ENCODE peak calls at places on chromosomes 16 and 17, in ten cellular contexts. D is AG09319, Z is psoas muscle, N is PC-9, I is MM.1S, G is esophagus muscularis mucosa, F is WTC11, R is esophagus squamous epithelium, U is right atrium auricular region, A is HCT116. W is an unnamed sample.

GRCh38 chr17:47633996-47634395 is 15.7 kb upstream of the KPNB1 start:
- DNase-seq in U (no peak), G (no peak), R (no peak), Z (no peak), A (no peak), D (no peak), I (no peak), F (no peak), N (no peak), W (no peak)

GRCh38 chr16:81253141-81253540 is 14.7 kb downstream of the BCO1 start:
- DNase-seq in U (no peak), R (no peak), A (no peak), F (no peak), N (no peak), D (no peak), G (no peak), Z (no peak), I (no peak), W (no peak)

GRCh38 chr17:15447928-15448579 is 19.4 kb downstream of the CDRT4 start:
- DNase-seq in G (no peak), Z (no peak), R (no peak), A (no peak), U (no peak), D (no peak), N (no peak), I (no peak), F (no peak), W (no peak)

GRCh38 chr17:76907352-76907751 is 39.1 kb downstream of the MGAT5B start:
- DNase-seq in N (no peak), I (no peak), U (no peak), F (no peak), A (no peak), D (no peak), Z (no peak), R (no peak), G (no peak), W (no peak)

GRCh38 chr16:21663889-21664647 is at the start of gene OTOA:
- DNase-seq in U (no peak), Z (no peak), R (no peak), N (no peak), F (peak), I (no peak), A (no peak), G (no peak), D (no peak), W (no peak)

GRCh38 chr17:44323359-44324091 is 1.1 kb downstream of the SLC25A39 start:
- DNase-seq in G (no peak), A (no peak), I (no peak), R (no peak), D (no peak), N (no peak), F (no peak), U (no peak), Z (no peak), W (no peak)

GRCh38 chr16:2611499-2611862 is 70.8 kb upstream of the KCTD5 start:
- DNase-seq in Z (no peak), U (no peak), F (no peak), D (no peak), N (no peak), G (no peak), R (no peak), I (no peak), A (no peak), W (no peak)

GRCh38 chr16:17299790-17300189 is 171.0 kb downstream of the XYLT1 start:
- DNase-seq in D (no peak), F (no peak), I (no peak), Z (no peak), G (no peak), N (no peak), A (no peak), R (no peak), U (no peak), W (no peak)

GRCh38 chr16:56265184-56265583 is 73.9 kb downstream of the GNAO1 start:
- DNase-seq in F (no peak), R (no peak), G (no peak), Z (no peak), I (no peak), N (no peak), A (no peak), U (no peak), D (no peak), W (no peak)

GRCh38 chr17:75088902-75089417 is 1.2 kb downstream of the SLC16A5 start:
- DNase-seq in A (no peak), D (no peak), G (no peak), R (no peak), N (peak), I (no peak), U (no peak), Z (no peak), F (no peak), W (no peak)

GRCh38 chr17:68512967-68513474 is 791 bp downstream of the PRKAR1A start:
- DNase-seq in Z (peak), R (no peak), F (no peak), A (no peak), I (peak), U (peak), G (no peak), N (no peak), D (no peak), W (no peak)

GRCh38 chr16:27600386-27600785 is 50.4 kb downstream of the KATNIP start:
- DNase-seq in U (no peak), D (no peak), A (no peak), F (peak), I (no peak), G (no peak), Z (no peak), R (no peak), N (no peak), W (no peak)

GRCh38 chr17:71764507-71764906 is 356.3 kb upstream of the SOX9 start:
- DNase-seq in R (no peak), D (no peak), N (no peak), G (no peak), F (peak), U (no peak), A (peak), I (no peak), Z (no peak), W (peak)
- TF ChIP-seq CTCF in R (no peak), D (peak), N (peak), G (no peak), F (peak), U (no peak), A (peak), I (peak), Z (peak), W (peak)

DNA sequence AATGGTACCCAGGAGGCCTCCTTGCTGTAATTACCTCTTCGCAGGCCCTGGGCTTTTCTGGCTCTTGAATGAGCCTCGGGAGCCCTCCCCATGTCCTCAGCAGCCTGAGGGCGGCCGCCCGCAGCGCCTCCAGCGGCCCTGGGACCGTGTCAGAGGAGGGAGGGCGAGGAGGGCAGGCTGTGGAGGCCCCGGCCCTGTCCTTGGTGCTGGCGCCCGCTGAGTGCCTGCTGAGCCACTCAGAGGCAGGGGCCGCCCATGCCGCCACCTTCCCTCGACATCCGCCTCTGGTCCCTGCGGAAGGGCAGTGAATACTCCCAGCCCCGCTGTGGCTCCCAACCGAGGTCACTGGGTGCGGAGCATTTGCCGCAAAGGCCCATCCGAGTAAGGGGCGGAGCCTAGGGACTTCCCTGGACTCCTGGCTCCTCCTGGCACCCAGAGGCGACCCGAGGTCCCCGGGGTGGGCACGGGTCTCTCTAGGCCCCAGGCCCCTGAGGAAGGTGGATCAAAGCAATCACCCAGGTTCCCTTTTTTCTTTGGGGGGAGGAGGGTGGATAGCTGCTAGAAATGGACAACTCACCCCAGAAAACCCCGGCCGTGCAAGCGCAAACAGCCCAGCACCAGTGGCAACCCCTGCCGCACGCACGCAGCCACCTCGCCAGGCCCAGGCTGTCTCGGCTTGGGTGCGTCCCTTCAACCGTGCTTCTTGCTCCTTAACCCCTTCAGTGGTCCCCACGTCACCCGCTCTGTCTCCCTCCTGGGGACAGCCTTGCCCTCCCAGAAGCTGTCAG is 2.7 kb downstream of the RBFOX3 start:
- DNase-seq in R (no peak), U (no peak), N (no peak), F (peak), G (no peak), Z (no peak), I (no peak), A (peak), D (no peak), W (peak)
- TF ChIP-seq CTCF in R (peak), U (no peak), N (no peak), F (no peak), G (no peak), Z (no peak), I (peak), A (peak), D (no peak), W (no peak)

DNA sequence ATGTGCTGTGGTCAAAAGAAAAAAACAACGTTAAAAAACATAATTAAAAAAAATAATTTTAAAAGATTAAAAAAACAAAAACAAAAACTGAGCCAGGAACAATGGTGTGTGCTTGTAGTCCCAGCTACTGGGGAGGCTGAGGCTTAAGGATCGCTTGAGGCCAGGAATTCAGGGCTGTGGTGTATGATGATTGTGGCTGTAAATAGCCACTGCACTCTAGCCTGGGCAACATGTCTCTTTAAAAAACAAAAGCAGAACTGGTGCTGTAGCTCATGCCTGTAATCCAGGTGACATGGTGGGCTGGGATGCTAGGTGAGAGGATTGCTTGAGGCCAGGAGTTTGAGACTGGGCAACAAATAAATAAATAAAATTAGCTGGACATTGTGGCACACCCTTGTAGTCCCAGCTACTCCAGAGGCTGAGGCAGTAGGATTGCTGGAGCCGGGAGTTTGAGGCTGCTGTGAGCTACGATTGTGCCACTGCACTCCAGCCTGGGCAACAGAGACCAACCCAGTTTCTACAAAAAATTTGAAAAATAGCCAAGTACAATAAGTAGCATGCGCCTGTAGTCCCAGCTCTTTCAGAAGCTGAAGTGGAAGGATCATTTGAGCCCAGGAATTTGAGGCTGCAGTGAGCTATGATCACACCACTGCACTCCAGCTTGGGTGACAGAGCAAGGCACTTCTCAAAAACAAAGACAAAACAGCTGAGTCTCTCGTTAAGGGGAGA is 43.6 kb downstream of the NFATC3 start:
- DNase-seq in A (no peak), I (no peak), U (no peak), G (no peak), F (no peak), R (no peak), D (peak), N (no peak), Z (no peak), W (no peak)
- TF ChIP-seq CTCF in A (no peak), I (no peak), U (no peak), G (no peak), F (no peak), R (no peak), D (no peak), N (no peak), Z (no peak), W (no peak)

GRCh38 chr17:30716461-30717289 is 107.8 kb downstream of the CRLF3 start:
- DNase-seq in R (no peak), F (peak), A (no peak), U (no peak), D (no peak), G (no peak), N (no peak), I (no peak), Z (peak), W (no peak)
- TF ChIP-seq CTCF in R (no peak), F (no peak), A (peak), U (no peak), D (no peak), G (no peak), N (no peak), I (peak), Z (no peak), W (peak)

GRCh38 chr16:75109732-75110243 is 6.8 kb downstream of the LDHD start:
- DNase-seq in U (no peak), G (no peak), A (no peak), R (no peak), F (no peak), N (peak), Z (peak), D (no peak), I (no peak), W (no peak)
- TF ChIP-seq CTCF in U (no peak), G (no peak), A (no peak), R (peak), F (no peak), N (no peak), Z (peak), D (no peak), I (no peak), W (no peak)

GRCh38 chr16:88844412-88845118 is 12.2 kb downstream of the GALNS start:
- DNase-seq in Z (no peak), G (no peak), A (no peak), F (peak), N (no peak), D (no peak), I (no peak), U (no peak), R (no peak), W (no peak)
- TF ChIP-seq CTCF in Z (no peak), G (no peak), A (peak), F (no peak), N (no peak), D (no peak), I (no peak), U (no peak), R (no peak), W (no peak)

DNA sequence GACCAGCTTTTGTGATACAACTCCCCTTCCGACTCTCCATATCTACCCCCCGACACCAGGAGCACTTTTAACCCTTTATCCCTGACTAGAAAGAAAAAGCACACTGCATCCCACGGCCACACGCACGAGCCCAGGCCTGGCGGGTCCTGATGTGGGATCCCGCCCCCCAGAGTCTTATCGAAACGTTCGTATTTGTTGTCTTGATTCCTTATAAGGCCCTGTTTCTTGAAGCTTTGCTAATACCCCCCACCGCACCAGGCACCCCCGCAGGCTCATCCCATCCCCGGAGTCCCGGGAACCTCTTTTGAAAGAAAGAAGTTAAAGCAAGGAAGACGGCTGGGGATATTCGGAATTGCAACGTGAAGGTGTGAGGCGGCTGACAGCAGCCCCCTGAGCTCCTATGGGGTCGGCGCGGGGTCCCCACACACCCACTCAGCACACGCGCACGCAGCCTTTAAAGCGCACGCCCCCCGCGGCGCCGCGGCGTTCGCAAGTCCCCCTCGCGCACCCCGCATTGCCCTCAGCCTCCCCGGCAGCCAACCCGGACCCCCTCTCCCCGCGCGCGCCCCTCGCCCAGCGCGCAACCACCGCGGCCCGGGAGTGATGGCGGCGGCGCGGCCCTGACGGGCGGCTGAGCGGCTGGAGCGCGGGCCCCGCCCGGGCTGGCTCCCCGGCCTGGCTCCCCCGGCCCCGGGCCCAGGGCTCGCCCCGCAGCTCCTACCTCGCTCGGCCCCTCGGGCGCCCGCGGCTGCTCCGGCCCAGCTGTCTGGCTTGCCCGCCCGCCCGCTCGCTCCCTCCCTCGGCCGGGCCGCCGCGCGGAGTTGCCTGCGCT is 448 bp downstream of the STAT5B start:
- DNase-seq in G (no peak), F (peak), U (peak), Z (no peak), R (no peak), D (no peak), N (no peak), A (no peak), I (no peak), W (peak)
- TF ChIP-seq CTCF in G (no peak), F (no peak), U (no peak), Z (no peak), R (no peak), D (no peak), N (no peak), A (no peak), I (no peak), W (no peak)

W was measured in GM20000.